ENCODE peak calls at places on chromosomes 13 and 19, in ten cellular contexts. O is esophagus muscularis mucosa, W is astrocyte of the cerebellum, M is foreskin fibroblast, Q is cardiac muscle cell, B is SK-N-SH, R is fibroblast of pulmonary artery, L is prostate gland, E is lower lobe of right lung, J is astrocyte of the spinal cord. A is an unnamed sample.

GRCh38 chr19:54209058-54209747 is 8.5 kb downstream of the RPS9 start:
- DNase-seq in O (no peak), W (no peak), M (peak; percentile 29), Q (no peak), B (peak; percentile 62), R (no peak), L (no peak), E (no peak), J (no peak), A (peak; percentile 59)

GRCh38 chr13:43805071-43805468 is 18.3 kb upstream of the ENOX1 start:
- DNase-seq in O (no peak), W (peak; percentile 76), M (peak; percentile 95), Q (peak; percentile 62), B (peak; percentile 34), R (peak; percentile 73), L (peak; percentile 15), E (no peak), J (peak; percentile 95), A (peak; percentile 9)

GRCh38 chr19:2053601-2054389 is 2.8 kb upstream of the MKNK2 start:
- DNase-seq in O (no peak), W (no peak), M (no peak), Q (peak; percentile 97), B (no peak), R (peak; percentile 95), L (peak; percentile 53), E (peak; percentile 77), J (no peak), A (peak; percentile 36)

GRCh38 chr13:112815871-112816270 is 126.0 kb downstream of the ATP11A start:
- DNase-seq in O (no peak), W (no peak), M (no peak), Q (no peak), B (no peak), R (no peak), L (no peak), E (no peak), J (no peak), A (no peak)

GRCh38 chr13:97266734-97267417 is 44.7 kb downstream of the MBNL2 start:
- DNase-seq in O (no peak), W (no peak), M (no peak), Q (peak; percentile 50), B (no peak), R (peak; percentile 24), L (no peak), E (no peak), J (peak; percentile 72), A (no peak)

GRCh38 chr19:56477429-56478338 is 539 bp upstream of the ZNF667 start:
- DNase-seq in O (peak; percentile 97), W (peak; percentile 72), M (peak; percentile 98), Q (peak; percentile 95), B (peak; percentile 98), R (peak; percentile 94), L (peak; percentile 92), E (peak; percentile 76), J (peak; percentile 94), A (no peak)

GRCh38 chr19:15469513-15470297 is 5.4 kb upstream of the RASAL3 start:
- DNase-seq in O (no peak), W (no peak), M (no peak), Q (peak; percentile 49), B (peak; percentile 25), R (no peak), L (no peak), E (no peak), J (no peak), A (peak; percentile 37)

GRCh38 chr19:39363909-39364457 is 21.8 kb downstream of the SAMD4B start:
- DNase-seq in O (no peak), W (no peak), M (peak; percentile 78), Q (peak; percentile 30), B (no peak), R (no peak), L (no peak), E (no peak), J (peak; percentile 37), A (no peak)

GRCh38 chr19:38691938-38692457 is 44.5 kb downstream of the ACTN4 start:
- DNase-seq in O (no peak), W (peak; percentile 59), M (peak; percentile 98), Q (peak; percentile 90), B (peak; percentile 89), R (peak; percentile 91), L (no peak), E (peak; percentile 71), J (peak; percentile 93), A (no peak)

GRCh38 chr13:113654591-113655357 is 3.2 kb downstream of the ATP4B start:
- DNase-seq in O (no peak), W (no peak), M (no peak), Q (no peak), B (no peak), R (no peak), L (no peak), E (peak; percentile 38), J (no peak), A (no peak)

DNA sequence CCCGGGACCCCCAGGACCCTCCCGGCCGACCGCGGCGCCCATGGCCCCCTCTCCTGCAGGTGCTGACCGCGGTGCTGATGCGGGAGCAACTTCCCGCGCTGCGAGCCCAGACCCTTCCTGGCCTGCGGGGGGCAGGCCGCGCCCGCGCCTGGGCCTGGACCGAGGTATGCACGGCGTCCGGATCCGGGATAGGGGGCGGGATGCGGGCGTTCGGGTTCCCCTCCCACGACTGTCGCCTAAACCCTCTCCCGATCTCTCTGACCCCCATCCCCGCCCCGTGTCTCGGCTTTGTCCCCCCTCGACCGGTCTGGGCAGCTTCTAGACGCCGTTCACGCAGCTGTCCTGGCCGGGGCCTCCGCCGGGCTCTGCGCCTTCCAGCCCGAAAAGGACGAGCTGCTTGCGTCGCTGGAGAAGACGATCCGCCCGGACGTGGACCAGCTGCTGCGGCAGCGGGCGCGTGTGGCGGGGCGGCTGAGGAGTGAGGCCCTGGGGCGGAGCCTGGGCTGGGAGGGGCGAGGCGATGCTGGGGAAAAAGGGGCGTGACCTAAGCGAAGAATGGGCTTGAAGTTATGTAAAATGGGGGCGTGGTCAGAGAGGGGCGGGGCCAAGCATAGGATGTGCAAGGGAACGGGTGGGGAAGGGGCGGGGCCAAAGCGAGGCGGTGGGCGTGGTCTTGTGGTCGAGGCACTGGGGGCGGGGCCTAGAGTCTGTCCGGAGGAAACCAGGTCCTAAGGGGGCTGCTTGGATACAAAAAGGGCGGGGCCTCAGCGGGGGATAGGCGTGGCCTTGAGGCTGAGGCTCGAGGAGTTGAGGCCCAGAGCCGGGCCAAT is 15.9 kb upstream of the COLGALT1 start:
- DNase-seq in O (peak; percentile 99), W (peak; percentile 73), M (peak; percentile 97), Q (peak; percentile 98), B (peak; percentile 99), R (peak; percentile 97), L (peak; percentile 80), E (peak; percentile 98), J (peak; percentile 93), A (peak; percentile 96)
- H3K4me3 ChIP-seq in O (peak overlapping the region; percentile 61), W (peak overlapping the region; percentile 41), M (peak overlapping the region; percentile 56), Q (peak overlapping the region; percentile 25), B (peak overlapping the region; percentile 46), R (peak overlapping the region; percentile 50), L (peak overlapping the region; percentile 40), E (peak overlapping the region; percentile 66), J (peak overlapping the region; percentile 43), A (peak overlapping the region; percentile 45)

GRCh38 chr13:42477588-42478190 is 96.3 kb upstream of the TNFSF11 start:
- DNase-seq in O (no peak), W (peak; percentile 24), M (peak; percentile 13), Q (peak; percentile 43), B (no peak), R (no peak), L (no peak), E (no peak), J (peak; percentile 19), A (no peak)

GRCh38 chr13:42484396-42484795 is 89.6 kb upstream of the TNFSF11 start:
- DNase-seq in O (no peak), W (no peak), M (peak; percentile 60), Q (peak; percentile 49), B (no peak), R (peak; percentile 18), L (no peak), E (no peak), J (peak; percentile 48), A (no peak)

GRCh38 chr13:42474954-42475353 is 99.0 kb upstream of the TNFSF11 start:
- DNase-seq in O (no peak), W (no peak), M (peak; percentile 63), Q (peak; percentile 45), B (no peak), R (peak; percentile 35), L (no peak), E (no peak), J (peak; percentile 90), A (no peak)

DNA sequence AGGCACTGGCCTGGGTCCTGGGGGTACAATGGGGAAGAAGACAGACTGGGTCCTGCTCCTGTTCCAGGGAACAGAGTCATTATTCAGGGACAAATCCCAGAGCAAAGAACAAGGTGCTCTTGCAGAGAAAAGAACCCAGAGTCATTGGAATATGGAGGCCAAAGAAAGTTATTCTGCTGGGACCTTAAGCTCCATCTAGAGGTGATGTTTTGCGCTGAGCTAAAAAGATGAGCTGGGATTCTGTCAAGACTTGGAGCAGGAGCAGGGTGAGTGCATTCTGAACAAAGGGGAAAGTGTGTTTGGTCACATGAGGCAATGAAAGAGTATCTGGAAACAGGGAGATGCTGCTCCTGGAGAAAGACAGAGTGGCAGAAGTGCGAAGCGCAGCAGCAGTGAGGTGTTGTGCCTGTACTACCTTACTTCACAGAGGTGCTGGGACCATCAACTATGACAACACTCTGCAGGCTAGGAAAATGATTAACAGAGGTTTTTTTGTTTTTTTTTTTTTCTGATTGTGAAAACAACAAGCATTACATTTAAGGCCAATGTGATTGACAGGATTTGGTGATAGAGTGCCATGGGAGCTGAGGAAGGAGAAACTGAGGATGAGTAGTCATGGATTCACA is 95.3 kb upstream of the TNFSF11 start:
- DNase-seq in O (no peak), W (peak; percentile 29), M (peak; percentile 26), Q (peak; percentile 59), B (peak; percentile 11), R (peak; percentile 63), L (no peak), E (no peak), J (peak; percentile 66), A (peak; percentile 67)
- TF ChIP-seq CTCF in O (no peak), W (peak; percentile 67), M (peak; percentile 23), Q (peak; percentile 63), B (peak; percentile 53), R (peak; percentile 73), L (no peak), E (no peak), J (peak; percentile 73), A (peak; percentile 42)

DNA sequence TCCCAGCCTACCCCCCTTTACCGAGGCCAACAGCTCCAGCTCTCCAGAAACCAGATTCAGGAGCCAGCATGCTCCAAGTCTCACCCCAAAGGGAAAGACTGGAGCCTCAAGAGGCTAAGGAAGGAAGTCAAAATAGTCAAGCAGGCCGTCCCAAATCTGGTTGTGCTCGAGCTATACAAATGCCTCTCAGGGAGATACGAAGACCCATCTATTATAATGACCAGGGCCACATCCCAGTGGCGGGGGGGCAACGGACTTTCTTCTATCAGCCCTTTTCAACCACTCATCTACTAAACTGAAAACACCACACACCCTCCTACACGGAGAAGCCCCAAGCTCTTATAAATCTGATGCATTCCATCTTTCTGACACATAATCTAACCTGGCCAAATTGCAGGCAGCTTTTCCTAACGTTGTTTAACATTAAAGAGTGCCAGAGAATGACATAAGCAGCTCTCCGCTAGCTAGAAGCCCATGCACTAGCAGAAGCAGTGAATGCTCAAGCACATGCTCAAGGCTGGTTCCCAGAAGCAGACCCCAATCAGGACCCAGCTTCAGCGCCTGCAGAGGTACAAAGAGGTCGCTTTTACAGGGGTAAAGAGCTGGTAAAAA is 104.6 kb upstream of the ZNF98 start:
- DNase-seq in O (peak; percentile 72), W (no peak), M (no peak), Q (peak; percentile 0), B (no peak), R (no peak), L (no peak), E (no peak), J (no peak), A (no peak)
- H3K4me3 ChIP-seq in O (no peak overlapping the region), W (no peak overlapping the region), M (no peak overlapping the region), Q (no peak overlapping the region), B (no peak overlapping the region), R (no peak overlapping the region), L (no peak overlapping the region), E (no peak overlapping the region), J (no peak overlapping the region), A (no peak overlapping the region)

GRCh38 chr13:80177327-80177726 is 163.6 kb downstream of the SPRY2 start:
- DNase-seq in O (no peak), W (no peak), M (no peak), Q (no peak), B (no peak), R (no peak), L (no peak), E (no peak), J (no peak), A (no peak)
- TF ChIP-seq CTCF in O (no peak), W (no peak), M (no peak), Q (no peak), B (no peak), R (no peak), L (no peak), E (no peak), J (no peak), A (no peak)